ENCODE peak calls at places on chromosomes 6 and 20, in nine cellular contexts. One of them, this sample, is unnamed.

GRCh38 chr6:11920566-11920965 is 91.5 kb upstream of the HIVEP1 start:
- DNase-seq in OCI-LY7: no peak
- DNase-seq in prostate gland: no peak
- DNase-seq in CD8-positive, alpha-beta memory T cell: no peak
- DNase-seq in CD8-positive, alpha-beta T cell: no peak
- DNase-seq in heart left ventricle: no peak
- DNase-seq in hepatocyte: no peak
- DNase-seq in effector memory CD4-positive, alpha-beta T cell: no peak
- DNase-seq in neuronal stem cell: no peak
- DNase-seq in this sample: no peak

GRCh38 chr20:24309596-24309995 is 159.8 kb upstream of the SYNDIG1 start:
- DNase-seq in OCI-LY7: no peak
- DNase-seq in prostate gland: no peak
- DNase-seq in CD8-positive, alpha-beta memory T cell: no peak
- DNase-seq in CD8-positive, alpha-beta T cell: no peak
- DNase-seq in heart left ventricle: no peak
- DNase-seq in hepatocyte: peak
- DNase-seq in effector memory CD4-positive, alpha-beta T cell: no peak
- DNase-seq in neuronal stem cell: no peak
- DNase-seq in this sample: no peak

GRCh38 chr6:138272543-138273305 is 54.4 kb upstream of the PBOV1 start:
- DNase-seq in OCI-LY7: no peak
- DNase-seq in prostate gland: no peak
- DNase-seq in CD8-positive, alpha-beta memory T cell: no peak
- DNase-seq in CD8-positive, alpha-beta T cell: no peak
- DNase-seq in heart left ventricle: no peak
- DNase-seq in hepatocyte: no peak
- DNase-seq in effector memory CD4-positive, alpha-beta T cell: no peak
- DNase-seq in neuronal stem cell: no peak
- DNase-seq in this sample: no peak

GRCh38 chr6:47106216-47106615 is 64.1 kb upstream of the ADGRF1 start:
- DNase-seq in OCI-LY7: no peak
- DNase-seq in prostate gland: no peak
- DNase-seq in CD8-positive, alpha-beta memory T cell: no peak
- DNase-seq in CD8-positive, alpha-beta T cell: no peak
- DNase-seq in heart left ventricle: no peak
- DNase-seq in hepatocyte: no peak
- DNase-seq in effector memory CD4-positive, alpha-beta T cell: no peak
- DNase-seq in neuronal stem cell: no peak
- DNase-seq in this sample: no peak

GRCh38 chr6:143361536-143362191 is 88.8 kb downstream of the ADAT2 start:
- DNase-seq in OCI-LY7: no peak
- DNase-seq in prostate gland: no peak
- DNase-seq in CD8-positive, alpha-beta memory T cell: no peak
- DNase-seq in CD8-positive, alpha-beta T cell: no peak
- DNase-seq in heart left ventricle: no peak
- DNase-seq in hepatocyte: no peak
- DNase-seq in effector memory CD4-positive, alpha-beta T cell: no peak
- DNase-seq in neuronal stem cell: no peak
- DNase-seq in this sample: no peak

GRCh38 chr6:127776320-127776719 is 124.5 kb downstream of the THEMIS start:
- DNase-seq in OCI-LY7: no peak
- DNase-seq in prostate gland: no peak
- DNase-seq in CD8-positive, alpha-beta memory T cell: no peak
- DNase-seq in CD8-positive, alpha-beta T cell: no peak
- DNase-seq in heart left ventricle: no peak
- DNase-seq in hepatocyte: no peak
- DNase-seq in effector memory CD4-positive, alpha-beta T cell: no peak
- DNase-seq in neuronal stem cell: no peak
- DNase-seq in this sample: no peak

GRCh38 chr6:26411751-26412150 is 9.7 kb downstream of the BTN3A1 start:
- DNase-seq in OCI-LY7: no peak
- DNase-seq in prostate gland: no peak
- DNase-seq in CD8-positive, alpha-beta memory T cell: no peak
- DNase-seq in CD8-positive, alpha-beta T cell: no peak
- DNase-seq in heart left ventricle: no peak
- DNase-seq in hepatocyte: no peak
- DNase-seq in effector memory CD4-positive, alpha-beta T cell: no peak
- DNase-seq in neuronal stem cell: no peak
- DNase-seq in this sample: no peak

GRCh38 chr6:149231786-149232185 is 85.7 kb upstream of the TAB2 start:
- DNase-seq in OCI-LY7: no peak
- DNase-seq in prostate gland: no peak
- DNase-seq in CD8-positive, alpha-beta memory T cell: no peak
- DNase-seq in CD8-positive, alpha-beta T cell: no peak
- DNase-seq in heart left ventricle: no peak
- DNase-seq in hepatocyte: no peak
- DNase-seq in effector memory CD4-positive, alpha-beta T cell: no peak
- DNase-seq in neuronal stem cell: no peak
- DNase-seq in this sample: no peak

GRCh38 chr6:110285306-110286060 is 72.7 kb downstream of the METTL24 start:
- DNase-seq in OCI-LY7: no peak
- DNase-seq in prostate gland: peak
- DNase-seq in CD8-positive, alpha-beta memory T cell: no peak
- DNase-seq in CD8-positive, alpha-beta T cell: no peak
- DNase-seq in heart left ventricle: no peak
- DNase-seq in hepatocyte: no peak
- DNase-seq in effector memory CD4-positive, alpha-beta T cell: no peak
- DNase-seq in neuronal stem cell: no peak
- DNase-seq in this sample: no peak

GRCh38 chr6:68597642-68598041 is 37.4 kb upstream of the ADGRB3 start:
- DNase-seq in OCI-LY7: no peak
- DNase-seq in prostate gland: no peak
- DNase-seq in CD8-positive, alpha-beta memory T cell: no peak
- DNase-seq in CD8-positive, alpha-beta T cell: no peak
- DNase-seq in heart left ventricle: no peak
- DNase-seq in hepatocyte: no peak
- DNase-seq in effector memory CD4-positive, alpha-beta T cell: no peak
- DNase-seq in neuronal stem cell: no peak
- DNase-seq in this sample: no peak

GRCh38 chr20:11153819-11154218 is 480.0 kb upstream of the JAG1 start:
- DNase-seq in OCI-LY7: no peak
- DNase-seq in prostate gland: no peak
- DNase-seq in CD8-positive, alpha-beta memory T cell: no peak
- DNase-seq in CD8-positive, alpha-beta T cell: no peak
- DNase-seq in heart left ventricle: no peak
- DNase-seq in hepatocyte: no peak
- DNase-seq in effector memory CD4-positive, alpha-beta T cell: no peak
- DNase-seq in neuronal stem cell: no peak
- DNase-seq in this sample: no peak

GRCh38 chr20:1375515-1375914 is 17.3 kb downstream of the FKBP1A start:
- DNase-seq in OCI-LY7: no peak
- DNase-seq in prostate gland: no peak
- DNase-seq in CD8-positive, alpha-beta memory T cell: no peak
- DNase-seq in CD8-positive, alpha-beta T cell: no peak
- DNase-seq in heart left ventricle: no peak
- DNase-seq in hepatocyte: no peak
- DNase-seq in effector memory CD4-positive, alpha-beta T cell: no peak
- DNase-seq in neuronal stem cell: no peak
- DNase-seq in this sample: no peak

DNA sequence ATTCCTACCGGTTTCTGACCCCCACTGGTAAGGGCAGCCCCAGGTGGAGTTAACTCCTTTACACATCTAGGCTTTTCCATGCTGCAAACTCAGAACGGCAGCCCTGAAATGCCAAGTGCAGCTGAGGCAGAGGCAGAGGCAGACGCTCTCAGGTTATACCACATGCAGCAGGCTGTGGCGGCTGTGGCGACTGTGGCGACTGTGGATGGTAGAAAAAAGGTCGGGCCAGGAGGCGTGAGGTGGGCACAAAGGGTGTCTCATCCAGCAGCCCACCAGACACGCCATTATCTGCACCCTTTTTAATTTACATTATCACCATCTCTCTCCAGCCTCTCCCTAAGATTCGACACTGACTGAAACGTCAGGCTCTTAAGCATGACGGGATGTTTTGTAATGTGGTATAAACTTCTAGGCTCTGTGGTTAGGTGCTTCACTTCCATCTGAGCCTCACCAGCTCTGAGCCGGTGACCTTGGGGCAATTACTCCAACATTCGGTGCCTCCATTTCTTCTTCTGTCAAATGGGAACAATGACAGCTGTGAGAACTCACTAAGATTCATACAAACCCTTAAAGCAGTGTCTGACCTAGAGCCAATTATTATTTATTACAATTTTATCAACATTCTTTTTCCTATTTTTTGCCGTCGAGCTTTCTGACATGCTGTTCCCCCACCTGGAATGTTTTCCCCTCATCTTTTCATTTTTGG is 8.2 kb downstream of the KIZ start:
- DNase-seq in OCI-LY7: no peak
- DNase-seq in prostate gland: no peak
- DNase-seq in CD8-positive, alpha-beta memory T cell: no peak
- DNase-seq in CD8-positive, alpha-beta T cell: no peak
- DNase-seq in heart left ventricle: no peak
- DNase-seq in hepatocyte: no peak
- DNase-seq in effector memory CD4-positive, alpha-beta T cell: no peak
- DNase-seq in neuronal stem cell: no peak
- DNase-seq in this sample: no peak
- H3K27ac ChIP-seq in OCI-LY7: no peak
- H3K27ac ChIP-seq in prostate gland: no peak
- H3K27ac ChIP-seq in CD8-positive, alpha-beta memory T cell: no peak
- H3K27ac ChIP-seq in CD8-positive, alpha-beta T cell: no peak
- H3K27ac ChIP-seq in heart left ventricle: no peak
- H3K27ac ChIP-seq in hepatocyte: no peak
- H3K27ac ChIP-seq in effector memory CD4-positive, alpha-beta T cell: no peak
- H3K27ac ChIP-seq in neuronal stem cell: no peak
- H3K27ac ChIP-seq in this sample: no peak

GRCh38 chr6:169791721-169792131 is 40.3 kb downstream of the ERMARD start:
- DNase-seq in OCI-LY7: no peak
- DNase-seq in prostate gland: no peak
- DNase-seq in CD8-positive, alpha-beta memory T cell: no peak
- DNase-seq in CD8-positive, alpha-beta T cell: no peak
- DNase-seq in heart left ventricle: no peak
- DNase-seq in hepatocyte: no peak
- DNase-seq in effector memory CD4-positive, alpha-beta T cell: no peak
- DNase-seq in neuronal stem cell: no peak
- DNase-seq in this sample: no peak

GRCh38 chr6:169792306-169793015 is 41.0 kb downstream of the ERMARD start:
- DNase-seq in OCI-LY7: no peak
- DNase-seq in prostate gland: no peak
- DNase-seq in CD8-positive, alpha-beta memory T cell: no peak
- DNase-seq in CD8-positive, alpha-beta T cell: no peak
- DNase-seq in heart left ventricle: no peak
- DNase-seq in hepatocyte: no peak
- DNase-seq in effector memory CD4-positive, alpha-beta T cell: no peak
- DNase-seq in neuronal stem cell: no peak
- DNase-seq in this sample: no peak

GRCh38 chr6:169788809-169789145 is 37.4 kb downstream of the ERMARD start:
- DNase-seq in OCI-LY7: no peak
- DNase-seq in prostate gland: no peak
- DNase-seq in CD8-positive, alpha-beta memory T cell: no peak
- DNase-seq in CD8-positive, alpha-beta T cell: no peak
- DNase-seq in heart left ventricle: no peak
- DNase-seq in hepatocyte: no peak
- DNase-seq in effector memory CD4-positive, alpha-beta T cell: no peak
- DNase-seq in neuronal stem cell: no peak
- DNase-seq in this sample: no peak

GRCh38 chr6:169789146-169789943 is 37.9 kb downstream of the ERMARD start:
- DNase-seq in OCI-LY7: no peak
- DNase-seq in prostate gland: no peak
- DNase-seq in CD8-positive, alpha-beta memory T cell: no peak
- DNase-seq in CD8-positive, alpha-beta T cell: no peak
- DNase-seq in heart left ventricle: no peak
- DNase-seq in hepatocyte: no peak
- DNase-seq in effector memory CD4-positive, alpha-beta T cell: no peak
- DNase-seq in neuronal stem cell: no peak
- DNase-seq in this sample: no peak

GRCh38 chr6:169789944-169790927 is 38.8 kb downstream of the ERMARD start:
- DNase-seq in OCI-LY7: peak
- DNase-seq in prostate gland: peak
- DNase-seq in CD8-positive, alpha-beta memory T cell: peak
- DNase-seq in CD8-positive, alpha-beta T cell: peak
- DNase-seq in heart left ventricle: peak
- DNase-seq in hepatocyte: peak
- DNase-seq in effector memory CD4-positive, alpha-beta T cell: peak
- DNase-seq in neuronal stem cell: peak
- DNase-seq in this sample: peak
- H3K27ac ChIP-seq in OCI-LY7: no peak
- H3K27ac ChIP-seq in prostate gland: peak
- H3K27ac ChIP-seq in CD8-positive, alpha-beta memory T cell: no peak
- H3K27ac ChIP-seq in CD8-positive, alpha-beta T cell: no peak
- H3K27ac ChIP-seq in heart left ventricle: peak
- H3K27ac ChIP-seq in hepatocyte: peak
- H3K27ac ChIP-seq in effector memory CD4-positive, alpha-beta T cell: peak
- H3K27ac ChIP-seq in neuronal stem cell: no peak
- H3K27ac ChIP-seq in this sample: no peak

GRCh38 chr6:9100869-9101575 is 665.7 kb upstream of the SLC35B3 start:
- DNase-seq in OCI-LY7: no peak
- DNase-seq in prostate gland: no peak
- DNase-seq in CD8-positive, alpha-beta memory T cell: no peak
- DNase-seq in CD8-positive, alpha-beta T cell: no peak
- DNase-seq in heart left ventricle: no peak
- DNase-seq in hepatocyte: no peak
- DNase-seq in effector memory CD4-positive, alpha-beta T cell: no peak
- DNase-seq in neuronal stem cell: no peak
- DNase-seq in this sample: no peak

GRCh38 chr6:9101920-9102319 is 666.6 kb upstream of the SLC35B3 start:
- DNase-seq in OCI-LY7: no peak
- DNase-seq in prostate gland: no peak
- DNase-seq in CD8-positive, alpha-beta memory T cell: no peak
- DNase-seq in CD8-positive, alpha-beta T cell: no peak
- DNase-seq in heart left ventricle: no peak
- DNase-seq in hepatocyte: no peak
- DNase-seq in effector memory CD4-positive, alpha-beta T cell: no peak
- DNase-seq in neuronal stem cell: no peak
- DNase-seq in this sample: no peak

DNA sequence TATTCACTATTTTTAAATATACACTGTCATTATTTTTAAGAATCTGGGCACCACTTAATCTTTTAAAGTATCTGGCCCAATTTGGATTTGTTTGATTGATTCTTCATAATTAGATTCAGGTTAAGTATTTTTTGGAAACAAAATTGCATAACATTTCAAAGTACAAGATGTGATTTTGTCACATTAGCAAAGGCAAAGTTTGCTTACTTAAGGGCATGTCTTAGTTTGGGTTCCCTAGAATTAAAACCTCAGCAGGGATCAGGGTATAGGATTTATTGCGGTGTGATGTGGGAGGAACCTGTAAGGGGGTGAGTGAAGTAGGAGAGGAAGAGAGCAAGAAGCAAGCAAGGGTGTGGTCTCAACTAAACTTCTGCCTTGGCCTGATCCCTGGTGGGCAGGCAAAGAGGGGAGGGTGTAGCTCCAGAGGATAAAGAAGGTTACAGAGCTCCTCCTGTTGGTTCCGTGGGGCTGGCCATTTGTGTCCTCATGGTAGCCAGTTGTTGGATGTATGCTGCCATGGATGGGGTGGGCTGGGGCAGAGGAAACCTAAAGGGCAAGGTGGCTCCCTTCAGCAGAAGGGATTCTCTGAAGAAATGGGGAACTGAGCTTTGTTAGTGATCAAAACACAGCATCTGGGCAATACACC is 668.7 kb upstream of the SLC35B3 start:
- DNase-seq in OCI-LY7: no peak
- DNase-seq in prostate gland: no peak
- DNase-seq in CD8-positive, alpha-beta memory T cell: no peak
- DNase-seq in CD8-positive, alpha-beta T cell: no peak
- DNase-seq in heart left ventricle: no peak
- DNase-seq in hepatocyte: no peak
- DNase-seq in effector memory CD4-positive, alpha-beta T cell: no peak
- DNase-seq in neuronal stem cell: no peak
- DNase-seq in this sample: no peak
- H3K27ac ChIP-seq in OCI-LY7: no peak
- H3K27ac ChIP-seq in prostate gland: no peak
- H3K27ac ChIP-seq in CD8-positive, alpha-beta memory T cell: no peak
- H3K27ac ChIP-seq in CD8-positive, alpha-beta T cell: no peak
- H3K27ac ChIP-seq in heart left ventricle: no peak
- H3K27ac ChIP-seq in hepatocyte: no peak
- H3K27ac ChIP-seq in effector memory CD4-positive, alpha-beta T cell: no peak
- H3K27ac ChIP-seq in neuronal stem cell: no peak
- H3K27ac ChIP-seq in this sample: no peak

GRCh38 chr20:32465092-32465900 is 107.2 kb downstream of the ASXL1 start:
- DNase-seq in OCI-LY7: no peak
- DNase-seq in prostate gland: no peak
- DNase-seq in CD8-positive, alpha-beta memory T cell: no peak
- DNase-seq in CD8-positive, alpha-beta T cell: no peak
- DNase-seq in heart left ventricle: peak
- DNase-seq in hepatocyte: peak
- DNase-seq in effector memory CD4-positive, alpha-beta T cell: no peak
- DNase-seq in neuronal stem cell: no peak
- DNase-seq in this sample: no peak
- H3K27ac ChIP-seq in OCI-LY7: no peak
- H3K27ac ChIP-seq in prostate gland: peak
- H3K27ac ChIP-seq in CD8-positive, alpha-beta memory T cell: no peak
- H3K27ac ChIP-seq in CD8-positive, alpha-beta T cell: no peak
- H3K27ac ChIP-seq in heart left ventricle: peak
- H3K27ac ChIP-seq in hepatocyte: peak
- H3K27ac ChIP-seq in effector memory CD4-positive, alpha-beta T cell: no peak
- H3K27ac ChIP-seq in neuronal stem cell: no peak
- H3K27ac ChIP-seq in this sample: no peak

This sample was measured in CD4-positive, CD25-positive, alpha-beta regulatory T cell.